ENCODE peak calls at places on chromosomes 6 and 20, in four cellular contexts. R is BE2C, K is sigmoid colon, Y is ovary. X is an unnamed sample.

GRCh38 chr6:3159805-3160781 is 2.7 kb upstream of the TUBB2A start:
- DNase-seq in R (no peak), K (peak; percentile 78), Y (no peak), X (no peak)

GRCh38 chr6:73451166-73452106 is 661 bp downstream of the CGAS start:
- DNase-seq in R (peak; percentile 33), K (peak; percentile 70), Y (peak; percentile 68), X (no peak)

GRCh38 chr6:75526502-75527127 is 33.0 kb upstream of the FILIP1 start:
- DNase-seq in R (peak; percentile 52), K (peak; percentile 75), Y (peak; percentile 36), X (no peak)

GRCh38 chr6:166542580-166542912 is 43.9 kb downstream of the RAMACL start:
- DNase-seq in R (no peak), K (no peak), Y (no peak), X (no peak)

GRCh38 chr20:32205502-32206382 is 1.8 kb downstream of the PLAGL2 start:
- DNase-seq in R (no peak), K (no peak), Y (no peak), X (no peak)

GRCh38 chr6:46159229-46159628 is 11.6 kb downstream of the ENPP5 start:
- DNase-seq in R (no peak), K (no peak), Y (no peak), X (no peak)

GRCh38 chr20:60340232-60340631 is 382.0 kb downstream of the CDH26 start:
- DNase-seq in R (no peak), K (no peak), Y (no peak), X (no peak)

GRCh38 chr20:60055740-60056139 is 97.5 kb downstream of the CDH26 start:
- DNase-seq in R (no peak), K (peak; percentile 81), Y (no peak), X (no peak)

GRCh38 chr20:54231006-54231405 is 23.1 kb downstream of the PFDN4 start:
- DNase-seq in R (no peak), K (no peak), Y (no peak), X (no peak)

GRCh38 chr6:146489489-146489888 is 54.1 kb upstream of the RAB32 start:
- DNase-seq in R (no peak), K (no peak), Y (no peak), X (no peak)

GRCh38 chr6:116507324-116507723 is 4.1 kb upstream of the CALHM5 start:
- DNase-seq in R (no peak), K (no peak), Y (no peak), X (no peak)

GRCh38 chr20:43774754-43775153 is 48.0 kb upstream of the GTSF1L start:
- DNase-seq in R (no peak), K (no peak), Y (no peak), X (no peak)

GRCh38 chr6:30722280-30723112 is 2.3 kb downstream of the TUBB start:
- DNase-seq in R (peak; percentile 79), K (peak; percentile 89), Y (peak; percentile 89), X (no peak)

GRCh38 chr6:131250121-131250520 is 114.9 kb downstream of the AKAP7 start:
- DNase-seq in R (no peak), K (peak; percentile 65), Y (peak; percentile 44), X (peak; percentile 29)

GRCh38 chr20:24955045-24955444 is 6.0 kb downstream of the CST7 start:
- DNase-seq in R (no peak), K (peak; percentile 48), Y (no peak), X (no peak)

GRCh38 chr6:37103169-37104039 is 66.5 kb upstream of the PIM1 start:
- DNase-seq in R (peak; percentile 74), K (peak; percentile 79), Y (peak; percentile 62), X (no peak)

GRCh38 chr20:37990571-37991151 is 42.6 kb downstream of the TTI1 start:
- DNase-seq in R (peak; percentile 56), K (no peak), Y (no peak), X (peak; percentile 59)
- H3K36me3 ChIP-seq in R (peaks cover 6% of the 10 kb centered on the region), K (no peaks in the 10 kb centered on the region), Y (no peaks in the 10 kb centered on the region), X (no peaks in the 10 kb centered on the region)

DNA sequence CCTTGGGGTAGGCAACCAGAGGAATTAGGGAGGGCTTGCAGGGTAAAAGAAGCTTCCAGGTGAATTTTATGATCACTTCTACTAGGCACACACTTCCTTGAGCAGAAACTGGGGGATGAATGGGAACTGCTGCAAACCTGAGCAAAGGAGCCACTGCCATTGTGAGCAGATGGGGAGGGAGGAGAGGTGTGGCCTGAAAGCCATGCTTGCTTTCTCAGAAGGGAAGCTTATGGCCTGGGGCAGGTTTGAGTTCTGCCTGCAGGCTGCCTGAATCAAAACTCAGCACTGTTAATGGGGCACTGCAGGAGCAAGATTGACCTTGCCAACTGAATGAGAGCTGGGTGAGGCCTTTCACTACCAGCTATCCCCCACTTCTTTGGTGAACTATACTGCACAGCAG is 328.1 kb downstream of the NKAIN2 start:
- DNase-seq in R (no peak), K (no peak), Y (no peak), X (no peak)
- H3K4me3 ChIP-seq in R (no peak overlapping the region), K (no peak overlapping the region), Y (no peak overlapping the region), X (no peak overlapping the region)

GRCh38 chr6:151317995-151318365 is 73.4 kb downstream of the ZBTB2 start:
- DNase-seq in R (no peak), K (no peak), Y (no peak), X (no peak)

GRCh38 chr6:151313060-151313459 is 73.3 kb downstream of the AKAP12 start:
- DNase-seq in R (no peak), K (no peak), Y (no peak), X (no peak)

GRCh38 chr6:151320140-151320539 is 71.2 kb downstream of the ZBTB2 start:
- DNase-seq in R (no peak), K (no peak), Y (no peak), X (no peak)

GRCh38 chr6:151321438-151321837 is 69.9 kb downstream of the ZBTB2 start:
- DNase-seq in R (no peak), K (no peak), Y (no peak), X (no peak)

DNA sequence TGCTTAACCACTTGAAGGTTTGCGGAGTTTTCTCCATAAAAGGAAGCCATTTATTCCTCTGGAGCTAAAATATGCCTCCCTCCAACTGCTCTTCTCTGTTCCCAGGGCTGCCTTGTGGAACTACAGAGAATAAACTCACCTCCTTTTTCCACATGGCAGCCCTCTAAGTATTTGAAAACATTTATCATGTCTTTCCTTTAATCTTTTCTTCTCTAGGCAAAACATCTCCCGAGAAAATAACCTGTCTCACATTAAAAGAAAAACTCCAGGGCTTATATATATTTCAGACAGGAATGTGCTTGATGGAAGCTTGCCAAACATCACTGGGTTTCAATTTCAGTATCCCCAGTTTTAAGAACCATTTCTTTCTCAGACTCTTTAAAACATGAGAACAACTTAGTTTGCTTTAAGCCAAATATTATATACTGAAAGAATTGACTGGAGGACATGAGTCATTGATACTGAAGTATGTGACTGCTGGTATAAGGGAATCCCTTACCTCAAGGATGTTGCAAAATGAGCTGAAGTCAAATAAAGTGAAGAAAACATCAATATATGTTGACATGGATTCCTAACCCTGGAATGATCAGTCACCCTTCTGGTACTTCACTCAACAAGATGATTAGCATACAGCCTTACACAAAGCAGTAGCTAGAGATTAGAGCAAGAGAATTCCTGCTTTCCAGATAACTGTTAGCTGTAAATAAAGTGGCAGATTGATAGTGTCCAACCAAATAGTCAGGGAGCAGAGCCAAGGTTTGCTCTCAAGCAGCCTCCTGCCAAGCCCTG is 74.0 kb downstream of the ZBTB2 start:
- DNase-seq in R (no peak), K (no peak), Y (no peak), X (peak; percentile 79)
- H3K36me3 ChIP-seq in R (no peaks in the 10 kb centered on the region), K (no peaks in the 10 kb centered on the region), Y (no peaks in the 10 kb centered on the region), X (no peaks in the 10 kb centered on the region)

DNA sequence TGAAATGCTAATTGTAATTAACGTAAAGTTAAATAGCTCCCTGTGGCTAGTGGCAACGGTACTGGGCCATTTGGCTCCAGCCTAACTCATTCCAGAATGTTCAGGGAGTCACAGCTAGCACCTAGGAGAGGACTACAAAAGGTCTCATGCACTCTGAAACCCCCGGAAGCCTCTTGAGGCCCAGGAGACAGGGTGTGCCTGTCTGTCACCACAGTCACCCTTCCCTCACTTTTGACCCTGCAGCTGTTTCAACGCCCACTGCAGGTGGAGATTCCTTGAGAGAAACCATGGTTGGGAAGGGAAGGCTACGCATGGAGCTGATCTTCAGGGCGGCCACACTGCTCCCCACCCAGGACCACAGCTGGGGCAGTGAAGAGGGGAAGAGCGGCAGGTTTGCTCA is 58.6 kb downstream of the SULF2 start:
- DNase-seq in R (no peak), K (no peak), Y (no peak), X (no peak)
- H3K4me3 ChIP-seq in R (no peak overlapping the region), K (no peak overlapping the region), Y (no peak overlapping the region), X (no peak overlapping the region)

GRCh38 chr6:39777218-39777617 is 15.0 kb upstream of the DAAM2 start:
- DNase-seq in R (no peak), K (no peak), Y (no peak), X (no peak)

GRCh38 chr6:39778581-39779270 is 13.4 kb upstream of the DAAM2 start:
- DNase-seq in R (no peak), K (no peak), Y (no peak), X (no peak)

GRCh38 chr6:39776581-39776980 is 15.6 kb upstream of the DAAM2 start:
- DNase-seq in R (no peak), K (no peak), Y (no peak), X (no peak)

GRCh38 chr6:39772559-39773283 is 19.5 kb upstream of the DAAM2 start:
- DNase-seq in R (no peak), K (no peak), Y (no peak), X (no peak)

GRCh38 chr6:39777661-39778060 is 14.5 kb upstream of the DAAM2 start:
- DNase-seq in R (no peak), K (no peak), Y (no peak), X (no peak)
- H3K36me3 ChIP-seq in R (no peaks in the 10 kb centered on the region), K (no peaks in the 10 kb centered on the region), Y (no peaks in the 10 kb centered on the region), X (no peaks in the 10 kb centered on the region)